ENCODE peak calls at places on chromosome 1, in six cellular contexts. U, B, G, Y, D and J are unnamed samples.

GRCh38 chr1:81912383-81912782 is 111.6 kb downstream of the ADGRL2 start:
- DNase-seq in U (no peak), B (no peak), G (no peak), Y (no peak), D (no peak), J (no peak)

GRCh38 chr1:75582725-75583261 is 28.1 kb downstream of the SLC44A5 start:
- DNase-seq in U (no peak), B (no peak), G (no peak), Y (peak), D (no peak), J (no peak)

GRCh38 chr1:173240609-173241008 is 33.5 kb upstream of the TNFSF4 start:
- DNase-seq in U (no peak), B (no peak), G (no peak), Y (no peak), D (no peak), J (no peak)

GRCh38 chr1:234768171-234768568 is 158.2 kb upstream of the IRF2BP2 start:
- DNase-seq in U (no peak), B (no peak), G (no peak), Y (no peak), D (no peak), J (no peak)

GRCh38 chr1:245266105-245266504 is 111.3 kb downstream of the KIF26B start:
- DNase-seq in U (no peak), B (no peak), G (no peak), Y (no peak), D (no peak), J (no peak)

GRCh38 chr1:65791396-65791795 is 1.3 kb upstream of the PDE4B start:
- DNase-seq in U (peak), B (no peak), G (no peak), Y (peak), D (no peak), J (no peak)

GRCh38 chr1:109299087-109299983 is 7.5 kb downstream of the MYBPHL start:
- DNase-seq in U (no peak), B (no peak), G (peak), Y (peak), D (peak), J (peak)

GRCh38 chr1:21212126-21212525 is 35.4 kb upstream of the EIF4G3 start:
- DNase-seq in U (no peak), B (no peak), G (no peak), Y (no peak), D (no peak), J (no peak)

GRCh38 chr1:115153966-115154557 is 64.8 kb upstream of the TSPAN2 start:
- DNase-seq in U (no peak), B (no peak), G (no peak), Y (no peak), D (no peak), J (no peak)

GRCh38 chr1:14334336-14335176 is 263.9 kb upstream of the KAZN start:
- DNase-seq in U (no peak), B (peak), G (no peak), Y (no peak), D (no peak), J (no peak)

GRCh38 chr1:40032240-40032891 is 8.2 kb upstream of the CAP1 start:
- DNase-seq in U (peak), B (peak), G (peak), Y (peak), D (no peak), J (peak)

GRCh38 chr1:33569331-33569730 is 96.9 kb downstream of the ZSCAN20 start:
- DNase-seq in U (no peak), B (no peak), G (no peak), Y (no peak), D (no peak), J (no peak)

GRCh38 chr1:21277178-21277577 is 13.1 kb downstream of the ECE1 start:
- DNase-seq in U (no peak), B (no peak), G (no peak), Y (peak), D (no peak), J (no peak)

GRCh38 chr1:83029916-83030315 is 969.0 kb downstream of the TTLL7 start:
- DNase-seq in U (no peak), B (no peak), G (no peak), Y (no peak), D (no peak), J (no peak)

GRCh38 chr1:100796046-100796445 is 76.5 kb downstream of the VCAM1 start:
- DNase-seq in U (no peak), B (no peak), G (no peak), Y (no peak), D (no peak), J (no peak)

DNA sequence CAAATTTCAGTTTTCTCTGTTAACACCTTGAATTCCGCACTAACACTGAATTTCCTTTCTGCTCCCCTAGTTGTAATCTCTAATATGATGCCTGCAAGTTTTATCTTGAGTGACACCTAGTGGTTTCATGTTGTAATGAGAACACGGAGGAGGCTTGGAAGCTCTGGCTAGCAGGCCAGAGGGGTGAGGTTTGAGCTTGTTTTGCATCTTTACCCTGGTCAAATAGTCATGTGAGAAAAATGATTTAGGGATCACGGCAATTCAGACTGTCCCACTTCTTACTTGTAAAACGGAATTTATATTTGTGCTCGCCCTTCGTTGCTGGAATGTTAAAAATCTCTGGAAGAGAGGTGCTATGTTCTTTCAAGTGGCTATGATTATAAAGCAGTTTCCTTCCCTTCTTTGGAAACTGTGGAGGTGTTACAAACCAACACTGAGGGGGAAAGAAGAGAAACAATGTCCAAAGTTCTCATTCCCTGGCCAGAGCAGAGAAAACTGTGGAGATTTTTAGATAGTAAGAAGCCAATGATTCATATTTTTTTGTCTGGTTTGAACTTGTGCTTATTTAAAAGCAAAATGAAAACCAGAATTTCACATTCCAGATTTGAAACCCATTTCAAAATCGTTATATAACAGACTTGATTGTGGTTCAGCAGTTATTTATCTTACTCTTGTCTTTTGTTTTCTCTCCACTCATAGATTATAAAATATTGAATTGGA is 5.3 kb upstream of the MROH9 start:
- DNase-seq in U (peak), B (peak), G (peak), Y (peak), D (peak), J (no peak)
- H3K4me3 ChIP-seq in U (no peak), B (no peak), G (peak), Y (no peak), D (no peak), J (peak)

DNA sequence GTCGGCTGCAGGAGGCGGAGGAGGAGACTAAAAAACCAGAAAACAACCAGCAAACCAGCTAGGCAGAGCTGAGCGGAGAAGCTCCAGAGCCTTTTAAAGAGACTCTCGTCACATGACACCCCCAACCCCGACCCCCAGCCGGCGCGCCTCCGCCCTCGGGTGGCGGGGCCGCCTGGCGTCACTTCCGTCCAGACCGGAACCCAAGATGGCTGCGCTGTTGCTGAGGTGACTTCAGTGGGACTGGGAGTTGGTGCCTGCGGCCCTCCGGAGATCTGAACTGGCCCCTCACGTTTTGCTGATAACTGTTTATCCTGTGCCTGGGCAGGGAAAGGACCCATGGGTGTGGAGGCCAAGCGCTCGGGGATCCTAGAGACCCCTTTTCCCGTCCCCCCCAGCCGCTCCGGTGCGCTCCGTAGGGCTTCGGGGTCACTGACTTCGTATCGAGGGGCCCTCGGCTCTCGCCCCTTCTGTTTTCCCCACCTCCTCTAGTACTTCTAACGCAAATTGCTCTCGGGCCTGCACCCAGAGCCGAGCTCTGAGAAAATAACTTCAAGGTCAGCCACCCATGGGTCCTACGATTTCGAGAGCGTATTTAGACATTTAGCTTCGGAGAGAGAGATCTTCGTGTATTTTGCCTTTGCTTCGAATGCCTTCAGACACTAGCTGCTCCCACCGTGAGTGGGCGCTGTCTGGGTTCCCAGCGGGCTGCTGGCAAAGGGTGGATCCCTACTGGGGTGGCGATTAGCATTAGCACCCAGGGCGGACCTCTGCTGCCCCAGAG is at the start of gene SDHC:
- DNase-seq in U (peak), B (peak), G (peak), Y (peak), D (peak), J (peak)
- TF ChIP-seq CTCF in U (no peak), B (peak), G (peak), Y (peak), D (peak), J (no peak)

GRCh38 chr1:155063550-155064108 is at the start of gene EFNA4:
- DNase-seq in U (peak), B (peak), G (peak), Y (peak), D (no peak), J (peak)

GRCh38 chr1:155062151-155062686 is 1.3 kb upstream of the EFNA4 start:
- DNase-seq in U (no peak), B (peak), G (no peak), Y (no peak), D (no peak), J (no peak)

GRCh38 chr1:155062702-155063411 is 683 bp upstream of the EFNA4 start:
- DNase-seq in U (peak), B (peak), G (peak), Y (peak), D (no peak), J (peak)

GRCh38 chr1:155064109-155064812 is 721 bp downstream of the EFNA4 start:
- DNase-seq in U (no peak), B (peak), G (no peak), Y (no peak), D (no peak), J (no peak)

GRCh38 chr1:155064813-155065436 is 1.4 kb downstream of the EFNA4 start:
- DNase-seq in U (no peak), B (no peak), G (no peak), Y (no peak), D (no peak), J (no peak)
- H3K4me3 ChIP-seq in U (no peak), B (peak), G (no peak), Y (peak), D (no peak), J (no peak)

DNA sequence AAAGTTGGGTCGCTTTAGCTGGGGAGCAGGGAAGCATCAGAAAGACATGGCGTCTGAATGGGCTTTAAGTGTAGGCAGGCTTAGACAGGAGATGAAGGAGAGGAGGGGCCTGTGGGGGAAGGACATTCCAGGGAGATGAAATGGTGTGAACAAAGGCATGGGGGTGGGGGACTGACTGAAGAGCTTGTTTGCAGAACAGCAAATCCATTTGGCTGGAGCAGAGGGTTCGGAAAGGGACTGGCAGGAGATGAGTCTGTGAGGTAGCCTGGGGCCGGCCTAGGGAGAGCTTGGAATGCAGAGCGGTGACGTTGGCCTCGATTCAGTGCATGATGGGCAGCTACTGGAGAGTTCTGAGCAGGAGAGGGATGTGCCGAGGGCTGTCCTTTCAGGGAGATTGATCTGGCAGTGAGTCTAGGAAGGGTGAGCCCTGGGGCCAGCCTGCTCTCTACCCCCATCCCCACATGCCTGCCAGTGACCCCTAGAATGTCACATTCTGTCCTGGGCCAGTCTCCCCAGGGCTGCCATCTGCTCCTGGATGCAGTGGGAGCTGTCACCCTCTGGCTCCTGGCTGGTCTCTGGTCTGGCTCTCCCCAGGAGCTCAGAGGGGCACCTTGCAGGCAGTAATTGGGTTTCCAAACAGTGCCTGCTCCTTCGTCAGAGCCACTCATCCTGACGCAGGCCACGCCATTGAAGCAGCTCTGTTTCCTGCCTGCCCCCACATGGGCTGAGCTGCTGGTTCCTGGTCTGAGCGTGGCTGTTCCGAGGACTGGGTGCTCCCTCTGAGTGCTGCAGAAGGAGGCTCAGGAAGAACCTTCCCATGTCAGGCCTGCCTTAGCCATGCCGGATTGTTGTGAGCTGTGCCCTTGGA is 22.3 kb upstream of the TMEM222 start:
- DNase-seq in U (no peak), B (no peak), G (peak), Y (peak), D (peak), J (peak)
- TF ChIP-seq CTCF in U (no peak), B (no peak), G (no peak), Y (no peak), D (no peak), J (no peak)

GRCh38 chr1:9252999-9253398 is 18.4 kb downstream of the H6PD start:
- DNase-seq in U (no peak), B (no peak), G (no peak), Y (no peak), D (no peak), J (no peak)

GRCh38 chr1:9251501-9251900 is 16.9 kb downstream of the H6PD start:
- DNase-seq in U (no peak), B (no peak), G (no peak), Y (no peak), D (no peak), J (no peak)

GRCh38 chr1:9256332-9256731 is 21.8 kb downstream of the H6PD start:
- DNase-seq in U (no peak), B (no peak), G (no peak), Y (no peak), D (no peak), J (no peak)

GRCh38 chr1:9250586-9251381 is 16.2 kb downstream of the H6PD start:
- DNase-seq in U (no peak), B (no peak), G (peak), Y (no peak), D (no peak), J (no peak)

DNA sequence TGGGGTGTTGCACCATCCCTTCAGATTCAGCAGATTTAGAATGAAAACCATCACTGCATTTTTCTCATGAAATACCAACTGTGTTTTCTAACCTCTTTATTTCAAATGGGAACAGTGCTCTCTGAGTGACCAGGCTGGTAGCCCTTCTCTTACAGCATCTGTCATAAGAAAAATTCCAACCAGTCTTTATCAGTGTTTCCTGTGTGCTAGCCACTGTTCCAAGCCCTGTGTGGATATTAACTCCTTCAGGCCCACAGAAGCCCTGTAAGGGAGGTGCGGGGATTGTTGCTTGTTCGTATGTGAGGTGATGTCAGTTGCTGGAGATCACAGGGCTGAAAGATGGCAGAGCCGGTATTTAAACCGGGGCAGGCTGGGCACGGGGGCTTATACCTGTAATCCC is 19.1 kb downstream of the H6PD start:
- DNase-seq in U (no peak), B (no peak), G (peak), Y (peak), D (no peak), J (no peak)
- H3K4me3 ChIP-seq in U (no peak), B (no peak), G (no peak), Y (no peak), D (no peak), J (no peak)

GRCh38 chr1:88610687-88611086 is 73.4 kb upstream of the PKN2 start:
- DNase-seq in U (no peak), B (no peak), G (no peak), Y (no peak), D (no peak), J (no peak)

GRCh38 chr1:88608139-88608943 is 75.7 kb upstream of the PKN2 start:
- DNase-seq in U (no peak), B (peak), G (peak), Y (peak), D (no peak), J (no peak)

GRCh38 chr1:88612783-88613182 is 71.3 kb upstream of the PKN2 start:
- DNase-seq in U (no peak), B (no peak), G (no peak), Y (no peak), D (peak), J (no peak)

GRCh38 chr1:88609051-88609450 is 75.0 kb upstream of the PKN2 start:
- DNase-seq in U (no peak), B (no peak), G (no peak), Y (no peak), D (no peak), J (no peak)

GRCh38 chr1:88612299-88612698 is 71.8 kb upstream of the PKN2 start:
- DNase-seq in U (no peak), B (no peak), G (no peak), Y (no peak), D (no peak), J (no peak)
- TF ChIP-seq CTCF in U (no peak), B (no peak), G (no peak), Y (no peak), D (no peak), J (no peak)

DNA sequence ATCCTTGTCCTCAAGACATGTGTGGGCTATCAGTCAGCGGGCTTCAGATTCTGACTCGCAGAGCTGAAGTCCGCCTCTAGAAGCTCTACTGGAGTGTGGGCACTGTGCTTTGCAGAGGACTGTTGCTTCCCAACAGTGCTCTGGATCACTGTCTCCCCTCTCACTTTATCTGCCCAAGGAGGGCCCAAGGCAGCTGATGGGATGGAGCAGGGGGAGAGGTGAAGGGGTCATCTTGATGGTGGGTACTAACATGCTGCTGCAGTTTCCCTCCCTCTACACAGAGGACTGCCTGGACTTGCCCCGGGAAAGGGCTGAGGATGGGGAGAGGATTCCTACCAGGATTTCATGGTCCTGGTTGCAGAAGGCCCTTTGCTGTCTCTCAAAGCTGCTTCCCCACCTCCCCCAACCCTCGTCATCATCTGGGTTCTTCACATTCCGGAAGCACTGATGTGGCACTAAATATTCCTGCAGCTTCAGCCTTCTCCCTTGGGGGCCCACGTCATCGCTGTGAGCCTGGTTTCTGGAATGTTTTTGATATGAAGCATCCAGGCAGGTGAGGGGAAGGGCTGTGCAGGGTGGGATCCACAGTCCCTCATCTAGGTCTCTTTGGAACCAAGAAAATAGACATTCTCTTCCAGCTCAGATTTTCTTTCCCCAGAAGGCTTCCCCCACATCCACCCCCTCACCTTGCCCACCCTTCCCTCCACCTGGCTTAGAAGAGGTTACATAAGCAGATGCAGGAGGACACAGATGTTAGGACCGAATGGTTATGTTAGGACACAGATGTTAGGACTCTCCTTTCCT is 23.2 kb downstream of the NUAK2 start:
- DNase-seq in U (no peak), B (no peak), G (peak), Y (peak), D (peak), J (no peak)
- H3K4me3 ChIP-seq in U (no peak), B (no peak), G (no peak), Y (no peak), D (no peak), J (no peak)

GRCh38 chr1:98333406-98333805 is 328.1 kb upstream of the SNX7 start:
- DNase-seq in U (no peak), B (no peak), G (no peak), Y (no peak), D (no peak), J (no peak)
- TF ChIP-seq CTCF in U (no peak), B (no peak), G (no peak), Y (no peak), D (no peak), J (no peak)

DNA sequence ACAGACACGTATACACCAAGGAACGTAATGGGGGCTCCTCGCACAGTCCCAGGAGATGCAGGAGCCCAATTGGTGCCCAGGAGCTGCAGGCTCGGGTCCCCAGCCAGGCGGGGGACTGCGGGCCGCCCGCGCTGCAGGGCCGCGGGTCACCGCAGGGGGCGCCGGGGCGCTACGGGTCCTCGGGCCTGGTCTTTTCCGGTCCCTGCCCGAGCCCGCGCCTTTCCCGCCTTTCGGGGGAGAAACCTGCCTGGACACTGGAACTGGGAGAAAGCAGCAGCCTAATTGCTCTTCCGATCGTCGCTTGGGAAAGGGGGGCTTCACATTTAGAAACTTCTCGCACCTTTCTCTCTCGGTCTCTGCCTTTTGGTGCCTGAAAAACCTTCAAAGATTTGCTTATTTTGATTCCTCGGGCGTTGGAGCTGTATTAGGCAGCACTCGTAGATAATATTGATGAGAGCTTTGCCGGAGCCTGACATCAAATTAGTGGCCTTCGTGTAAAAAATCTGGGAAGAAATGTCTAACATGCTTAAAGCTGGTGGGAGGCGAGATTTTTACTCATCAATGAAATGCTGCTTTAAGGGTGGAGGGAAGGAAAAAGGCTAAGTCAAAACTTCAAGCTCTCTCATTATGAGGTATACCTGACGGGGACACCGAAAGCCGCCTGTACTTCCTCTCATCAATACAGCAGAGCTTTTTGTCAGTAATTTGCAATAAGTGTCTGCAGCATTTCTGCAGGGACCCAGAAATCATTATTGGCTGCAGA is 12.6 kb upstream of the BARHL2 start:
- DNase-seq in U (no peak), B (peak), G (no peak), Y (no peak), D (no peak), J (no peak)
- H3K4me3 ChIP-seq in U (no peak), B (peak), G (no peak), Y (peak), D (no peak), J (no peak)